ENCODE peak calls at places on chromosomes 13 and 19, in eight cellular contexts. One of them, this sample, is unnamed.

GRCh38 chr13:48859168-48860105 is 116.3 kb upstream of the FNDC3A start:
- DNase-seq in T-helper 17 cell: no peak
- DNase-seq in endothelial cell: no peak
- DNase-seq in sigmoid colon: no peak
- DNase-seq in activated CD4-positive, alpha-beta T cell treated with anti-CD3 and anti-CD28 coated beads, Interleukin-2, amount 50 U/mL, for 4 hours: no peak
- DNase-seq in CD4-positive, CD25-positive, alpha-beta regulatory T cell: no peak
- DNase-seq in EL: no peak
- DNase-seq in activated T-helper 9 cell treated with anti-CD3 and anti-CD28 coated beads, Interleukin-2, amount 50 U/mL, for 16 hours: no peak
- DNase-seq in this sample: no peak

GRCh38 chr19:43330726-43331434 is 22.6 kb upstream of the CD177 start:
- DNase-seq in EL: no peak
- DNase-seq in T-helper 17 cell: no peak
- DNase-seq in CD4-positive, CD25-positive, alpha-beta regulatory T cell: no peak
- DNase-seq in sigmoid colon: no peak
- DNase-seq in activated T-helper 9 cell treated with anti-CD3 and anti-CD28 coated beads, Interleukin-2, amount 50 U/mL, for 16 hours: no peak
- DNase-seq in activated CD4-positive, alpha-beta T cell treated with anti-CD3 and anti-CD28 coated beads, Interleukin-2, amount 50 U/mL, for 4 hours: no peak
- DNase-seq in endothelial cell: no peak
- DNase-seq in this sample: no peak

GRCh38 chr13:41645313-41645712 is 188.0 kb downstream of the RGCC start:
- DNase-seq in sigmoid colon: peak
- DNase-seq in T-helper 17 cell: no peak
- DNase-seq in activated CD4-positive, alpha-beta T cell treated with anti-CD3 and anti-CD28 coated beads, Interleukin-2, amount 50 U/mL, for 4 hours: no peak
- DNase-seq in EL: peak
- DNase-seq in activated T-helper 9 cell treated with anti-CD3 and anti-CD28 coated beads, Interleukin-2, amount 50 U/mL, for 16 hours: no peak
- DNase-seq in CD4-positive, CD25-positive, alpha-beta regulatory T cell: no peak
- DNase-seq in endothelial cell: no peak
- DNase-seq in this sample: no peak

GRCh38 chr13:112959206-112959605 is 9.8 kb upstream of the MCF2L start:
- DNase-seq in activated T-helper 9 cell treated with anti-CD3 and anti-CD28 coated beads, Interleukin-2, amount 50 U/mL, for 16 hours: no peak
- DNase-seq in T-helper 17 cell: no peak
- DNase-seq in CD4-positive, CD25-positive, alpha-beta regulatory T cell: no peak
- DNase-seq in EL: no peak
- DNase-seq in activated CD4-positive, alpha-beta T cell treated with anti-CD3 and anti-CD28 coated beads, Interleukin-2, amount 50 U/mL, for 4 hours: no peak
- DNase-seq in sigmoid colon: peak
- DNase-seq in endothelial cell: no peak
- DNase-seq in this sample: no peak

GRCh38 chr13:113022391-113023216 is 53.6 kb downstream of the MCF2L start:
- DNase-seq in T-helper 17 cell: no peak
- DNase-seq in activated CD4-positive, alpha-beta T cell treated with anti-CD3 and anti-CD28 coated beads, Interleukin-2, amount 50 U/mL, for 4 hours: no peak
- DNase-seq in CD4-positive, CD25-positive, alpha-beta regulatory T cell: no peak
- DNase-seq in endothelial cell: peak
- DNase-seq in activated T-helper 9 cell treated with anti-CD3 and anti-CD28 coated beads, Interleukin-2, amount 50 U/mL, for 16 hours: no peak
- DNase-seq in sigmoid colon: no peak
- DNase-seq in EL: no peak
- DNase-seq in this sample: no peak

GRCh38 chr19:34397853-34398252 is 6.3 kb upstream of the PDCD2L start:
- DNase-seq in CD4-positive, CD25-positive, alpha-beta regulatory T cell: no peak
- DNase-seq in sigmoid colon: no peak
- DNase-seq in activated CD4-positive, alpha-beta T cell treated with anti-CD3 and anti-CD28 coated beads, Interleukin-2, amount 50 U/mL, for 4 hours: no peak
- DNase-seq in EL: no peak
- DNase-seq in endothelial cell: no peak
- DNase-seq in activated T-helper 9 cell treated with anti-CD3 and anti-CD28 coated beads, Interleukin-2, amount 50 U/mL, for 16 hours: no peak
- DNase-seq in T-helper 17 cell: no peak
- DNase-seq in this sample: no peak

GRCh38 chr13:96460571-96460970 is 370.7 kb downstream of the HS6ST3 start:
- DNase-seq in sigmoid colon: no peak
- DNase-seq in EL: no peak
- DNase-seq in T-helper 17 cell: no peak
- DNase-seq in activated CD4-positive, alpha-beta T cell treated with anti-CD3 and anti-CD28 coated beads, Interleukin-2, amount 50 U/mL, for 4 hours: no peak
- DNase-seq in endothelial cell: no peak
- DNase-seq in activated T-helper 9 cell treated with anti-CD3 and anti-CD28 coated beads, Interleukin-2, amount 50 U/mL, for 16 hours: no peak
- DNase-seq in CD4-positive, CD25-positive, alpha-beta regulatory T cell: no peak
- DNase-seq in this sample: no peak

GRCh38 chr19:35408284-35409171 is 37.7 kb downstream of the GPR42 start:
- DNase-seq in T-helper 17 cell: no peak
- DNase-seq in activated CD4-positive, alpha-beta T cell treated with anti-CD3 and anti-CD28 coated beads, Interleukin-2, amount 50 U/mL, for 4 hours: no peak
- DNase-seq in CD4-positive, CD25-positive, alpha-beta regulatory T cell: no peak
- DNase-seq in activated T-helper 9 cell treated with anti-CD3 and anti-CD28 coated beads, Interleukin-2, amount 50 U/mL, for 16 hours: no peak
- DNase-seq in EL: no peak
- DNase-seq in endothelial cell: no peak
- DNase-seq in sigmoid colon: no peak
- DNase-seq in this sample: no peak

GRCh38 chr13:21395953-21396352 is 63.1 kb downstream of the ZDHHC20 start:
- DNase-seq in sigmoid colon: no peak
- DNase-seq in endothelial cell: no peak
- DNase-seq in T-helper 17 cell: no peak
- DNase-seq in EL: no peak
- DNase-seq in activated T-helper 9 cell treated with anti-CD3 and anti-CD28 coated beads, Interleukin-2, amount 50 U/mL, for 16 hours: no peak
- DNase-seq in CD4-positive, CD25-positive, alpha-beta regulatory T cell: no peak
- DNase-seq in activated CD4-positive, alpha-beta T cell treated with anti-CD3 and anti-CD28 coated beads, Interleukin-2, amount 50 U/mL, for 4 hours: no peak
- DNase-seq in this sample: no peak

GRCh38 chr19:49347835-49348234 is 12.6 kb downstream of the CD37 start:
- DNase-seq in activated T-helper 9 cell treated with anti-CD3 and anti-CD28 coated beads, Interleukin-2, amount 50 U/mL, for 16 hours: no peak
- DNase-seq in sigmoid colon: no peak
- DNase-seq in endothelial cell: no peak
- DNase-seq in CD4-positive, CD25-positive, alpha-beta regulatory T cell: no peak
- DNase-seq in activated CD4-positive, alpha-beta T cell treated with anti-CD3 and anti-CD28 coated beads, Interleukin-2, amount 50 U/mL, for 4 hours: no peak
- DNase-seq in EL: peak
- DNase-seq in T-helper 17 cell: no peak
- DNase-seq in this sample: peak

GRCh38 chr19:19274716-19275115 is 1.6 kb upstream of the TM6SF2 start:
- DNase-seq in EL: no peak
- DNase-seq in activated T-helper 9 cell treated with anti-CD3 and anti-CD28 coated beads, Interleukin-2, amount 50 U/mL, for 16 hours: no peak
- DNase-seq in CD4-positive, CD25-positive, alpha-beta regulatory T cell: no peak
- DNase-seq in T-helper 17 cell: no peak
- DNase-seq in sigmoid colon: no peak
- DNase-seq in endothelial cell: no peak
- DNase-seq in activated CD4-positive, alpha-beta T cell treated with anti-CD3 and anti-CD28 coated beads, Interleukin-2, amount 50 U/mL, for 4 hours: no peak
- DNase-seq in this sample: no peak

GRCh38 chr19:54660967-54661366 is 1.8 kb upstream of the LILRB4 start:
- DNase-seq in activated T-helper 9 cell treated with anti-CD3 and anti-CD28 coated beads, Interleukin-2, amount 50 U/mL, for 16 hours: no peak
- DNase-seq in activated CD4-positive, alpha-beta T cell treated with anti-CD3 and anti-CD28 coated beads, Interleukin-2, amount 50 U/mL, for 4 hours: no peak
- DNase-seq in sigmoid colon: no peak
- DNase-seq in endothelial cell: no peak
- DNase-seq in CD4-positive, CD25-positive, alpha-beta regulatory T cell: no peak
- DNase-seq in T-helper 17 cell: no peak
- DNase-seq in EL: no peak
- DNase-seq in this sample: no peak

GRCh38 chr13:39282400-39282972 is 244.2 kb downstream of the NHLRC3 start:
- DNase-seq in EL: no peak
- DNase-seq in activated CD4-positive, alpha-beta T cell treated with anti-CD3 and anti-CD28 coated beads, Interleukin-2, amount 50 U/mL, for 4 hours: no peak
- DNase-seq in T-helper 17 cell: no peak
- DNase-seq in endothelial cell: no peak
- DNase-seq in CD4-positive, CD25-positive, alpha-beta regulatory T cell: no peak
- DNase-seq in sigmoid colon: no peak
- DNase-seq in activated T-helper 9 cell treated with anti-CD3 and anti-CD28 coated beads, Interleukin-2, amount 50 U/mL, for 16 hours: no peak
- DNase-seq in this sample: no peak

GRCh38 chr19:41373993-41374392 is 2.3 kb upstream of the TMEM91 start:
- DNase-seq in endothelial cell: no peak
- DNase-seq in activated T-helper 9 cell treated with anti-CD3 and anti-CD28 coated beads, Interleukin-2, amount 50 U/mL, for 16 hours: no peak
- DNase-seq in CD4-positive, CD25-positive, alpha-beta regulatory T cell: no peak
- DNase-seq in EL: peak
- DNase-seq in activated CD4-positive, alpha-beta T cell treated with anti-CD3 and anti-CD28 coated beads, Interleukin-2, amount 50 U/mL, for 4 hours: no peak
- DNase-seq in T-helper 17 cell: no peak
- DNase-seq in sigmoid colon: peak
- DNase-seq in this sample: no peak

GRCh38 chr13:99967884-99968520 is 3.6 kb downstream of the ZIC5 start:
- DNase-seq in sigmoid colon: peak
- DNase-seq in CD4-positive, CD25-positive, alpha-beta regulatory T cell: no peak
- DNase-seq in activated CD4-positive, alpha-beta T cell treated with anti-CD3 and anti-CD28 coated beads, Interleukin-2, amount 50 U/mL, for 4 hours: no peak
- DNase-seq in EL: no peak
- DNase-seq in endothelial cell: peak
- DNase-seq in activated T-helper 9 cell treated with anti-CD3 and anti-CD28 coated beads, Interleukin-2, amount 50 U/mL, for 16 hours: no peak
- DNase-seq in T-helper 17 cell: no peak
- DNase-seq in this sample: no peak

GRCh38 chr13:91381371-91381770 is 17.1 kb upstream of the GPC5 start:
- DNase-seq in endothelial cell: no peak
- DNase-seq in sigmoid colon: no peak
- DNase-seq in activated T-helper 9 cell treated with anti-CD3 and anti-CD28 coated beads, Interleukin-2, amount 50 U/mL, for 16 hours: no peak
- DNase-seq in T-helper 17 cell: no peak
- DNase-seq in CD4-positive, CD25-positive, alpha-beta regulatory T cell: no peak
- DNase-seq in EL: no peak
- DNase-seq in activated CD4-positive, alpha-beta T cell treated with anti-CD3 and anti-CD28 coated beads, Interleukin-2, amount 50 U/mL, for 4 hours: no peak
- DNase-seq in this sample: no peak

GRCh38 chr19:42132851-42133528 is 744 bp upstream of the POU2F2 start:
- DNase-seq in EL: peak
- DNase-seq in activated T-helper 9 cell treated with anti-CD3 and anti-CD28 coated beads, Interleukin-2, amount 50 U/mL, for 16 hours: peak
- DNase-seq in endothelial cell: peak
- DNase-seq in CD4-positive, CD25-positive, alpha-beta regulatory T cell: peak
- DNase-seq in T-helper 17 cell: peak
- DNase-seq in sigmoid colon: peak
- DNase-seq in activated CD4-positive, alpha-beta T cell treated with anti-CD3 and anti-CD28 coated beads, Interleukin-2, amount 50 U/mL, for 4 hours: peak
- DNase-seq in this sample: no peak

GRCh38 chr19:48203227-48203793 is 32.8 kb downstream of the ZSWIM9 start:
- DNase-seq in CD4-positive, CD25-positive, alpha-beta regulatory T cell: no peak
- DNase-seq in activated T-helper 9 cell treated with anti-CD3 and anti-CD28 coated beads, Interleukin-2, amount 50 U/mL, for 16 hours: no peak
- DNase-seq in sigmoid colon: no peak
- DNase-seq in T-helper 17 cell: no peak
- DNase-seq in activated CD4-positive, alpha-beta T cell treated with anti-CD3 and anti-CD28 coated beads, Interleukin-2, amount 50 U/mL, for 4 hours: no peak
- DNase-seq in EL: peak
- DNase-seq in endothelial cell: no peak
- DNase-seq in this sample: peak

This sample was measured in RCC 7860.